ENCODE peak calls at places on chromosomes 11 and 22, in five cellular contexts. V, P, S, F and A are unnamed samples.

GRCh38 chr22:38923463-38924196 is 33.8 kb upstream of the APOBEC3A start:
- DNase-seq in P (peak), F (peak), S (peak), V (peak), A (no peak)

GRCh38 chr11:134950692-134951304 is 538.8 kb upstream of the B3GAT1 start:
- DNase-seq in V (peak), S (no peak), P (peak), F (no peak), A (no peak)

GRCh38 chr11:26229270-26229669 is 102.7 kb upstream of the ANO3 start:
- DNase-seq in V (peak), S (no peak), F (no peak), P (peak), A (no peak)

GRCh38 chr11:77166021-77166420 is 38.0 kb downstream of the MYO7A start:
- DNase-seq in S (no peak), V (no peak), P (no peak), F (no peak), A (no peak)

GRCh38 chr22:28706845-28707244 is 27.2 kb upstream of the TTC28 start:
- DNase-seq in P (no peak), S (no peak), V (no peak), F (no peak), A (no peak)

GRCh38 chr11:14905104-14906033 is 13.3 kb upstream of the CYP2R1 start:
- DNase-seq in F (peak), V (peak), P (peak), S (peak), A (peak)

GRCh38 chr22:38465673-38466490 is 2.0 kb upstream of the KDELR3 start:
- DNase-seq in V (peak), S (no peak), P (no peak), F (peak), A (no peak)

GRCh38 chr11:76680517-76681425 is 10.2 kb upstream of the LRRC32 start:
- DNase-seq in S (peak), P (peak), F (peak), V (peak), A (peak)

GRCh38 chr11:37770145-37770544 is 1172.1 kb upstream of the RAG2 start:
- DNase-seq in S (no peak), F (no peak), P (no peak), V (no peak), A (no peak)

GRCh38 chr11:122998727-122999370 is 17.2 kb upstream of the BSX start:
- DNase-seq in F (no peak), P (no peak), V (peak), S (no peak), A (no peak)

GRCh38 chr11:44566952-44567875 is 1.8 kb downstream of the CD82 start:
- DNase-seq in S (no peak), P (peak), F (no peak), V (no peak), A (no peak)

GRCh38 chr11:87215236-87215635 is 177.5 kb downstream of the TMEM135 start:
- DNase-seq in F (no peak), V (no peak), S (no peak), P (no peak), A (no peak)

GRCh38 chr22:46073683-46074504 is 76.4 kb upstream of the PPARA start:
- DNase-seq in P (peak), F (peak), S (peak), V (peak), A (no peak)

GRCh38 chr22:44609589-44609988 is 92.4 kb upstream of the PRR5 start:
- DNase-seq in V (no peak), P (no peak), F (peak), S (no peak), A (no peak)

GRCh38 chr11:12813371-12814225 is 139.4 kb downstream of the TEAD1 start:
- DNase-seq in S (peak), F (no peak), P (peak), V (peak), A (no peak)

GRCh38 chr11:116117326-116118137 is 613.3 kb upstream of the CADM1 start:
- DNase-seq in P (no peak), S (no peak), F (no peak), V (no peak), A (no peak)

GRCh38 chr11:113579292-113579940 is 104.2 kb upstream of the DRD2 start:
- DNase-seq in P (no peak), F (no peak), S (no peak), V (no peak), A (no peak)

GRCh38 chr22:29147241-29147919 is 58.3 kb upstream of the EMID1 start:
- DNase-seq in F (no peak), P (no peak), S (no peak), V (no peak), A (no peak)

GRCh38 chr11:33617672-33618362 is 82.8 kb downstream of the C11orf91 start:
- DNase-seq in P (no peak), V (no peak), S (no peak), F (no peak), A (no peak)

GRCh38 chr11:2399488-2400068 is 972 bp upstream of the TSSC4 start:
- DNase-seq in V (peak), P (no peak), S (no peak), F (no peak), A (no peak)

GRCh38 chr11:124886476-124886875 is 11.2 kb downstream of the ROBO4 start:
- DNase-seq in V (no peak), P (no peak), F (no peak), S (no peak), A (no peak)

GRCh38 chr11:131536159-131536558 is 165.7 kb downstream of the NTM start:
- DNase-seq in S (no peak), F (no peak), P (no peak), V (no peak), A (no peak)

GRCh38 chr22:20808844-20809243 is 34.9 kb downstream of the SERPIND1 start:
- DNase-seq in P (no peak), V (no peak), F (no peak), S (no peak), A (no peak)

GRCh38 chr22:20805972-20806471 is 32.1 kb downstream of the SERPIND1 start:
- DNase-seq in F (no peak), P (peak), S (no peak), V (peak), A (no peak)

GRCh38 chr22:20804650-20805049 is 30.7 kb downstream of the SERPIND1 start:
- DNase-seq in V (no peak), S (no peak), F (no peak), P (no peak), A (no peak)

GRCh38 chr22:20809538-20810185 is 35.7 kb downstream of the SERPIND1 start:
- DNase-seq in P (no peak), V (no peak), S (no peak), F (no peak), A (no peak)

GRCh38 chr22:20807315-20807752 is 33.4 kb downstream of the SERPIND1 start:
- DNase-seq in V (peak), P (peak), S (no peak), F (no peak), A (no peak)
- H3K27ac ChIP-seq in V (peak), P (peak), S (no peak), F (no peak), A (no peak)

DNA sequence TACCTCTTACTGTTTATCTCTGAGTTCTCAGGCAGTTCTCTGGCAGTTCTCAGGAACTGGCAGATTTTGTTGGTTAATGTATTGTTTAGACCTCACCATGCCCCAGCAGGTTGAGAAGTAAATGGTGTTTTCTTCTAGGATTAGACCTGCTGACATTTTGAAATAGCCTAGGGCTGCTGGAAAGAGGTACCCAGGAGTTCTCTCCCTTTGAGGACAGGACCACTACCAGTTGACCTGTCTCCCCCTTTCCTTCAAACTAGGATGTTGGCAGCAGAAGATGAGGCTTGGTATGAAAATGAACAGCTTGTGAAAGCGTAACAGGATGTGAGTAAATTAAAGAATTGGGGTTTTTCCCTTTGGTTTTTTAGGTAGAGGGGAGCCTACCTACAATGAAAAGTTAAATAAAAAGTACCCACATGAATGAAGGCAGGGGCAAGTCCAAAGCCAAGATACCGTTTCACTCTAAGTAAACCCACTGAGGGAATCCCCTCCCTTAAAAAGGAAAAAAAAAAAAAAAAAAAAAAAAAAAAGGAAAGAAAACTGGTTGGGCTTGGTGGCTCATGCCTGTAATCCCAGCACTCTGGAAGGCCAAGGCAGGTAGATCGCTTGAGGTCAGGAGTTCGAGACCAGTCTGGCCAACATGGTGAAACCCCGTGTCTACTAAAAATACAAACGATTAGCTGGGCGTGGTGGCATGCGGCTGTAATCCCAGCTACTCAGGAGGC is 96.2 kb downstream of the PDHX start:
- DNase-seq in F (no peak), P (no peak), V (no peak), S (no peak), A (peak)
- H3K4me3 ChIP-seq in F (no peak), P (no peak), V (no peak), S (no peak), A (peak)

GRCh38 chr22:19709063-19709769 is 5.1 kb upstream of the SEPTIN5 start:
- DNase-seq in V (peak), P (no peak), F (peak), S (peak), A (no peak)
- H3K27ac ChIP-seq in V (no peak), P (no peak), F (no peak), S (no peak), A (no peak)

GRCh38 chr22:17257091-17257490 is 37.9 kb upstream of the ADA2 start:
- DNase-seq in P (no peak), F (no peak), S (no peak), V (no peak), A (no peak)

GRCh38 chr22:17260950-17261349 is 41.7 kb upstream of the ADA2 start:
- DNase-seq in F (no peak), S (no peak), P (no peak), V (no peak), A (no peak)

GRCh38 chr22:17257578-17257977 is 38.3 kb upstream of the ADA2 start:
- DNase-seq in F (no peak), S (no peak), P (no peak), V (no peak), A (no peak)

GRCh38 chr22:17260291-17260690 is 41.1 kb upstream of the ADA2 start:
- DNase-seq in F (no peak), P (no peak), V (no peak), S (no peak), A (no peak)

DNA sequence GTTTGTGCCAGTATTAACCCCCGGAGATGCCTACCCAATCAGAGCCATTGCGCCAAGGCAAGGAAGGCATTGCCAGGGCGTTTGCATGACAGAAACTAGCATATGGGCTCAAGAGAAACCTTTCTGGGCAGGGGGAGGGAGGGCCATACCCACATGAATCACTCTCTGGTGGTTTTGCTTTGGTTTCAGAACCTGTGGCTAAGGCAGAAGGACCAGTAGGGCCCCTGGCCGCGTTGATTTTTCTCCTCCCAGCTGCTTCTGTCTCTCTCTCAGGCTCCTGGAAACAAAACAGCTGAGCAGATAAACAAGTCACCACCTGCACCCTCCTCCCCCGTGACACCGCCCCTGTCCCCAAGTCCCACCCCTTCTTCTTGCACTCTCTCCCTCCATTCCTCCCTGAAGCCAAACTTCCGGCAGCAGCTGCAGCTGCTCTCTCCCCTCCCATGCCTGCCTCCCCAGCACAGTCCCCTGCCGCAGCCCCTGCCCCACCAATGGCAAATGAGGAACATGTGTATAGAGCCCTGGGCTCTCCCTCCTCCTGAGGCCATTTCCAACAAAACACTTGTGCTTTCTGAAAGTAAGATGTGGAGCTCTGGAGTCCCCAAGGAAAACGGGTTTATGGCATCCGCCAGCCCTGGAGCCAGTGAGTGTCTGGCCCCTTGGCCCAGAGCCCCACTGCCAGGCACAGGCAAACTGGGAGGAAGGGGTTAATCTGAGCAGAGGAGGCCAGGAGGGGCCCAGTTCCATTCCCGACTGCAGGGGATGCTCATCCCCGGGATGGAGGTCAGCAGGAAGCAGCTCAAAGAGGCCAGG is 39.0 kb upstream of the ADA2 start:
- DNase-seq in F (peak), V (peak), S (peak), P (peak), A (peak)
- H3K4me3 ChIP-seq in F (peak), V (no peak), S (peak), P (no peak), A (peak)

DNA sequence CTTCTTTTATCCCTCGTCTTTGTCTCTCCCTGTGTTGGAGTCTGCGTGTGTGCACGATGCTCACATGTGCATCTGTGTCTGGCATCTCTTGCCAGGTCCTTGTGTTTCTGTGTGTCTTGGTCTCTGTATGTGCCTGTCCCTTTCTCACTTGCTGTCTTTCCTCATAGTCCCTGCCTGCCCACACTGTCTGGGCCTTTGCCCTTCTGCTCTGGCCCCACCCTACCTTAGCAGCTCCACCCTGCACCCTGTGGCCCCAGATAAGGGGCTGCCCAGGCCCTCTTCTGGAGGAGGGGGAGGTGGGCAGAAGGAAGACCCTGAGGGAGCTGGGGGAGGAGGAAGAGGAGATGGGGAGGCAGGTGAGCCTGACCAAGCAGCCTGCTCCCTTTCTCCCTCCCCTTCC is 2.8 kb downstream of the EHBP1L1 start:
- DNase-seq in V (no peak), F (no peak), P (no peak), S (no peak), A (no peak)
- H3K27ac ChIP-seq in V (no peak), F (no peak), P (no peak), S (peak), A (no peak)

GRCh38 chr11:68266121-68266891 is 5.5 kb downstream of the C11orf24 start:
- DNase-seq in V (no peak), P (no peak), S (no peak), F (no peak), A (no peak)
- H3K4me3 ChIP-seq in V (no peak), P (no peak), S (no peak), F (no peak), A (no peak)

GRCh38 chr11:102345923-102346322 is 1.1 kb upstream of the BIRC2 start:
- DNase-seq in P (peak), S (no peak), V (peak), F (no peak), A (peak)
- H3K27ac ChIP-seq in P (peak), S (peak), V (peak), F (peak), A (peak)